ENCODE peak calls at places on chromosomes 7 and 10, in eight cellular contexts. C is MM.1S, T is HCT116, W is astrocyte, Q is SK-N-SH, J is IMR-90, O is K562, B is GM23338. R is an unnamed sample. For H3K36me3, the result is how much of the 10 kb centered on the place peaks cover.

GRCh38 chr7:83588602-83589240 is 60.2 kb downstream of the SEMA3E start:
- DNase-seq in C (no peak), T (no peak), W (no peak), Q (peak), J (no peak), O (no peak), B (peak), R (no peak)

GRCh38 chr10:55793024-55793423 is 568.0 kb downstream of the ZWINT start:
- DNase-seq in C (no peak), T (no peak), W (no peak), Q (no peak), J (no peak), O (no peak), B (no peak), R (no peak)

GRCh38 chr10:15236340-15236739 is 67.8 kb upstream of the NMT2 start:
- DNase-seq in C (no peak), T (no peak), W (peak), Q (no peak), J (no peak), O (no peak), B (no peak), R (no peak)

GRCh38 chr10:116588995-116589394 is 1.8 kb upstream of the PNLIPRP1 start:
- DNase-seq in C (no peak), T (no peak), W (no peak), Q (no peak), J (no peak), O (no peak), B (no peak), R (no peak)

GRCh38 chr7:99011341-99011705 is 132.6 kb downstream of the SMURF1 start:
- DNase-seq in C (no peak), T (no peak), W (no peak), Q (no peak), J (no peak), O (no peak), B (no peak), R (no peak)

GRCh38 chr7:19621740-19622139 is 87.1 kb downstream of the POLR1F start:
- DNase-seq in C (no peak), T (peak), W (peak), Q (no peak), J (peak), O (no peak), B (no peak), R (no peak)

GRCh38 chr7:50649259-50649885 is 84.2 kb upstream of the DDC start:
- DNase-seq in C (no peak), T (no peak), W (no peak), Q (no peak), J (no peak), O (no peak), B (no peak), R (no peak)

GRCh38 chr7:33590902-33591301 is 314.4 kb upstream of the BMPER start:
- DNase-seq in C (no peak), T (no peak), W (peak), Q (no peak), J (peak), O (no peak), B (no peak), R (no peak)

GRCh38 chr7:141676618-141677017 is 25.3 kb downstream of the DENND11 start:
- DNase-seq in C (no peak), T (no peak), W (peak), Q (no peak), J (no peak), O (no peak), B (no peak), R (no peak)

GRCh38 chr7:151069841-151070572 is 10.6 kb downstream of the FASTK start:
- DNase-seq in C (no peak), T (no peak), W (no peak), Q (no peak), J (no peak), O (no peak), B (no peak), R (no peak)
- H3K36me3 ChIP-seq in C (under half), T (half or more), W (under half), Q (half or more), J (half or more), O (half or more), B (under half), R (half or more)

GRCh38 chr7:3922175-3922635 is 621.2 kb downstream of the SDK1 start:
- DNase-seq in C (peak), T (peak), W (peak), Q (peak), J (peak), O (peak), B (peak), R (peak)
- H2AFZ ChIP-seq in C (no peak), T (peak), W (peak), Q (no peak), J (no peak), O (peak), B (peak), R (no peak)

DNA sequence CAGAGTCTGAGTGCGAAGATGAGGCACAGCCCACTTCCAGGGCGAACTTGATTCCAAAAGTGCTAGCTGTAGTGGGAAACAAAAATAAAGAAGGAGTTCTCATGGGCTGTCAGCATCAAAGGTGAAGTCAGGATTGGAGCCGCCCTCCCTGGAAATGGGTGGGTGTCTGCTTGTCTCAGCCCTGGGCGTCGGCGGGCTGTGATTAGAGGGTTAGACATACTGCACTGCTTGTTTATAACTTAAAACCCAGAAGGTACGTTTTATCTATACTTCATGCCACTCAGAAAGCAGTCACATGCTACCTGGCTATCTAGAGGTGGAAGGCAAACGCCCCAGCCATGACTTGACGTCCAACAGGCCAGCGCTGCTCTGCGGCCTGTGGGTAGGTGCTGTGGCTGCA is 108.7 kb upstream of the NPS start:
- DNase-seq in C (no peak), T (no peak), W (no peak), Q (no peak), J (no peak), O (no peak), B (no peak), R (no peak)
- H3K36me3 ChIP-seq in C (under half), T (under half), W (under half), Q (under half), J (half or more), O (under half), B (under half), R (under half)

GRCh38 chr10:64369885-64370773 is 848.9 kb downstream of the REEP3 start:
- DNase-seq in C (no peak), T (no peak), W (no peak), Q (no peak), J (no peak), O (no peak), B (no peak), R (no peak)

GRCh38 chr10:64363687-64364086 is 842.5 kb downstream of the REEP3 start:
- DNase-seq in C (no peak), T (no peak), W (no peak), Q (no peak), J (no peak), O (no peak), B (no peak), R (no peak)

GRCh38 chr10:64368298-64368697 is 847.1 kb downstream of the REEP3 start:
- DNase-seq in C (no peak), T (no peak), W (no peak), Q (no peak), J (no peak), O (no peak), B (no peak), R (no peak)

DNA sequence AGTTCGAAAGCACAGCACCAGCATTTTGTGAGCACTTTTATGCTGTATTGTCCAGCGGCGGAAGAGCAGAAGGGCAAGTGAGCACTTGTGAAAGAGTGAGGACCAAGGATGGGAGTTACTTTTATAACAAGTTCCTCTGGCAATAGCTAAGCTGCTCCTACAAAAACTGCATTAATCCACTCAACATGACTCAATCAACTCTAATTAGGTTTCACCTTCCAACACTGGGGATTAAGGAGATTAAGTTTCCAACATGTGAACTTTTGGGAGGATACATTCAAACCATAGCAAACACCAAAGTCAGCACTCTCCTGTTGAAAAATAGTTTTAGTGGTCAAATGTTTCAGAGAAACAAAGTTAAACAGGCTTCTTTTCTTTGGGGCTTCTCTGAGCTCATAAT is 844.5 kb downstream of the REEP3 start:
- DNase-seq in C (no peak), T (no peak), W (no peak), Q (no peak), J (no peak), O (no peak), B (no peak), R (no peak)
- H2AFZ ChIP-seq in C (no peak), T (no peak), W (no peak), Q (no peak), J (no peak), O (peak), B (no peak), R (no peak)

GRCh38 chr10:74889662-74889998 is 63.2 kb downstream of the KAT6B start:
- DNase-seq in C (no peak), T (no peak), W (no peak), Q (no peak), J (no peak), O (no peak), B (no peak), R (no peak)
- H3K36me3 ChIP-seq in C (under half), T (under half), W (under half), Q (under half), J (under half), O (under half), B (under half), R (under half)

GRCh38 chr7:53428045-53428444 is 392.6 kb downstream of the POM121L12 start:
- DNase-seq in C (no peak), T (no peak), W (no peak), Q (no peak), J (no peak), O (no peak), B (no peak), R (no peak)
- H2AFZ ChIP-seq in C (no peak), T (no peak), W (no peak), Q (no peak), J (no peak), O (no peak), B (no peak), R (no peak)

GRCh38 chr7:44673324-44673723 is 66.9 kb downstream of the OGDH start:
- DNase-seq in C (no peak), T (no peak), W (no peak), Q (no peak), J (no peak), O (no peak), B (no peak), R (no peak)
- H3K36me3 ChIP-seq in C (under half), T (under half), W (under half), Q (under half), J (under half), O (half or more), B (under half), R (half or more)

GRCh38 chr7:116315293-116315692 is 105.0 kb downstream of the TES start:
- DNase-seq in C (no peak), T (no peak), W (peak), Q (no peak), J (peak), O (no peak), B (no peak), R (no peak)
- H2AFZ ChIP-seq in C (no peak), T (no peak), W (peak), Q (peak), J (peak), O (no peak), B (peak), R (no peak)